ENCODE peak calls at places on chromosome 9, in four cellular contexts. H is K562, U is GM12878, Q is H1. Z is an unnamed sample.

GRCh38 chr9:116495725-116496124 is 191.4 kb upstream of the TRIM32 start:
- DNase-seq in H (no peak), U (no peak), Q (no peak), Z (no peak)

GRCh38 chr9:129641751-129642585 is at the start of gene ASB6:
- DNase-seq in U (peak), Q (peak), H (peak), Z (peak)

GRCh38 chr9:93225417-93225816 is 41.5 kb downstream of the WNK2 start:
- DNase-seq in H (no peak), U (no peak), Q (no peak), Z (no peak)

GRCh38 chr9:121373401-121373769 is 3.3 kb upstream of the STOM start:
- DNase-seq in U (no peak), H (no peak), Q (no peak), Z (no peak)

GRCh38 chr9:2157277-2158105 is 142.3 kb downstream of the SMARCA2 start:
- DNase-seq in H (no peak), U (no peak), Q (no peak), Z (no peak)

GRCh38 chr9:116555102-116555501 is 132.0 kb upstream of the TRIM32 start:
- DNase-seq in U (no peak), H (no peak), Q (no peak), Z (no peak)

GRCh38 chr9:109010676-109011655 is 2.3 kb downstream of the CTNNAL1 start:
- DNase-seq in H (no peak), U (no peak), Q (no peak), Z (peak)

GRCh38 chr9:124124729-124125589 is 113.4 kb downstream of the LHX2 start:
- DNase-seq in U (no peak), H (no peak), Q (no peak), Z (no peak)

GRCh38 chr9:6656901-6657300 is 11.4 kb upstream of the GLDC start:
- DNase-seq in Q (no peak), H (no peak), U (no peak), Z (no peak)

GRCh38 chr9:10146517-10147331 is 466.1 kb downstream of the PTPRD start:
- DNase-seq in Q (no peak), H (no peak), U (no peak), Z (peak)

GRCh38 chr9:92414566-92414965 is 9.7 kb downstream of the OMD start:
- DNase-seq in Q (no peak), U (no peak), H (no peak), Z (no peak)

GRCh38 chr9:128389395-128390149 is 18.4 kb downstream of the URM1 start:
- DNase-seq in H (no peak), Q (no peak), U (no peak), Z (no peak)

GRCh38 chr9:91176426-91176825 is 185.3 kb downstream of the AUH start:
- DNase-seq in H (no peak), U (no peak), Q (no peak), Z (no peak)

GRCh38 chr9:98097836-98098235 is 21.2 kb downstream of the TRIM14 start:
- DNase-seq in Q (no peak), U (no peak), H (no peak), Z (no peak)

GRCh38 chr9:137959641-137960411 is 82.2 kb downstream of the CACNA1B start:
- DNase-seq in Q (peak), H (no peak), U (no peak), Z (no peak)

GRCh38 chr9:91833878-91834255 is 116.2 kb downstream of the ROR2 start:
- DNase-seq in Q (no peak), U (no peak), H (no peak), Z (no peak)

GRCh38 chr9:13971910-13972655 is 341.9 kb downstream of the NFIB start:
- DNase-seq in U (no peak), Q (no peak), H (no peak), Z (no peak)

GRCh38 chr9:88291853-88292252 is 96.4 kb upstream of the SPIN1 start:
- DNase-seq in U (no peak), Q (no peak), H (peak), Z (no peak)

GRCh38 chr9:106828965-106829364 is 34.0 kb upstream of the ZNF462 start:
- DNase-seq in U (no peak), Q (no peak), H (no peak), Z (no peak)

GRCh38 chr9:111798786-111799185 is 4.0 kb upstream of the SHOC1 start:
- DNase-seq in H (no peak), U (no peak), Q (no peak), Z (no peak)

GRCh38 chr9:121261107-121261460 is 6.9 kb upstream of the GSN start:
- DNase-seq in Q (no peak), H (no peak), U (no peak), Z (no peak)

GRCh38 chr9:696332-697090 is 145.0 kb upstream of the DMRT1 start:
- DNase-seq in Q (no peak), U (no peak), H (no peak), Z (peak)

GRCh38 chr9:129861447-129861827 is 26.2 kb downstream of the USP20 start:
- DNase-seq in Q (no peak), H (no peak), U (no peak), Z (no peak)

GRCh38 chr9:121225240-121225639 is 23.6 kb upstream of the RAB14 start:
- DNase-seq in H (no peak), Q (no peak), U (no peak), Z (no peak)

GRCh38 chr9:110579763-110580255 is 268 bp upstream of the SVEP1 start:
- DNase-seq in U (no peak), H (no peak), Q (no peak), Z (no peak)

GRCh38 chr9:95341262-95342011 is 23.9 kb upstream of the FANCC start:
- DNase-seq in U (no peak), H (no peak), Q (no peak), Z (no peak)

GRCh38 chr9:31119882-31120481 is 1264.5 kb upstream of the ACO1 start:
- DNase-seq in H (no peak), Q (no peak), U (no peak), Z (peak)

GRCh38 chr9:85108229-85108628 is 438.7 kb downstream of the NTRK2 start:
- DNase-seq in Q (no peak), H (no peak), U (no peak), Z (no peak)

GRCh38 chr9:26687421-26687820 is 205.2 kb downstream of the CAAP1 start:
- DNase-seq in H (no peak), U (no peak), Q (no peak), Z (no peak)

GRCh38 chr9:76531231-76531775 is 72.3 kb downstream of the GCNT1 start:
- DNase-seq in Q (no peak), H (no peak), U (no peak), Z (no peak)

GRCh38 chr9:2023042-2023441 is 7.9 kb downstream of the SMARCA2 start:
- DNase-seq in H (no peak), Q (no peak), U (no peak), Z (no peak)

GRCh38 chr9:69190866-69191672 is 17.0 kb downstream of the TJP2 start:
- DNase-seq in Q (peak), H (no peak), U (no peak), Z (no peak)

GRCh38 chr9:87479801-87480201 is 17.9 kb upstream of the DAPK1 start:
- DNase-seq in Q (no peak), U (peak), H (peak), Z (peak)

GRCh38 chr9:104074876-104075275 is 19.2 kb upstream of the SMC2 start:
- DNase-seq in H (no peak), Q (no peak), U (no peak), Z (peak)

GRCh38 chr9:94805585-94805984 is 79.1 kb downstream of the AOPEP start:
- DNase-seq in U (peak), Q (no peak), H (no peak), Z (no peak)

GRCh38 chr9:69376651-69377050 is 51.6 kb downstream of the ENTREP1 start:
- DNase-seq in U (no peak), Q (no peak), H (no peak), Z (no peak)

GRCh38 chr9:106846847-106847246 is 16.1 kb upstream of the ZNF462 start:
- DNase-seq in Q (no peak), H (no peak), U (no peak), Z (no peak)

GRCh38 chr9:93869863-93870262 is 85.3 kb downstream of the BARX1 start:
- DNase-seq in U (no peak), H (no peak), Q (no peak), Z (no peak)

GRCh38 chr9:136049451-136050265 is 45.4 kb downstream of the NACC2 start:
- DNase-seq in H (no peak), Q (no peak), U (no peak), Z (no peak)

DNA sequence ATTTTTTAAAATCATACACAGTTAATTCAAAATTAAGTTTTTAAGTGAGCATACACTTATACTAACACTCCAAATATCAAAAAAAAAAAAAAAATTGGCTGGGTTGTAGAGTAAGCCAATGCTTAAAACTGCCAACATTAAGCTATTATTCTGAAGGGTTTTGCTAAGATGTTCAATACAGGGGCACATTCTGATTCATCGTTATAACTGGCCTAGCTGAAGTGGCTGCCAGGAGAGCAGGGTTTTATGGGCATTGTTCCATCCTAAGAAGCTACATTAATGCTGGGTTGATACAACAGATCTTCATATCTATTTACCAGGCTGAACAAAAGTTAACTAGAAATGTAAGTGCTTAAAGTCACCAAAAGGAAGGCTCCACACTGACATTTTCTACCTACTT is 13.4 kb downstream of the ELAVL2 start:
- DNase-seq in Q (no peak), H (no peak), U (no peak), Z (no peak)
- TF ChIP-seq CBX5 in Q (no peak), H (no peak), U (no peak), Z (no peak)

GRCh38 chr9:107894572-107895261 is 405.1 kb upstream of the KLF4 start:
- DNase-seq in U (no peak), Q (no peak), H (no peak), Z (no peak)
- TF ChIP-seq CBX5 in U (no peak), Q (no peak), H (no peak), Z (no peak)

DNA sequence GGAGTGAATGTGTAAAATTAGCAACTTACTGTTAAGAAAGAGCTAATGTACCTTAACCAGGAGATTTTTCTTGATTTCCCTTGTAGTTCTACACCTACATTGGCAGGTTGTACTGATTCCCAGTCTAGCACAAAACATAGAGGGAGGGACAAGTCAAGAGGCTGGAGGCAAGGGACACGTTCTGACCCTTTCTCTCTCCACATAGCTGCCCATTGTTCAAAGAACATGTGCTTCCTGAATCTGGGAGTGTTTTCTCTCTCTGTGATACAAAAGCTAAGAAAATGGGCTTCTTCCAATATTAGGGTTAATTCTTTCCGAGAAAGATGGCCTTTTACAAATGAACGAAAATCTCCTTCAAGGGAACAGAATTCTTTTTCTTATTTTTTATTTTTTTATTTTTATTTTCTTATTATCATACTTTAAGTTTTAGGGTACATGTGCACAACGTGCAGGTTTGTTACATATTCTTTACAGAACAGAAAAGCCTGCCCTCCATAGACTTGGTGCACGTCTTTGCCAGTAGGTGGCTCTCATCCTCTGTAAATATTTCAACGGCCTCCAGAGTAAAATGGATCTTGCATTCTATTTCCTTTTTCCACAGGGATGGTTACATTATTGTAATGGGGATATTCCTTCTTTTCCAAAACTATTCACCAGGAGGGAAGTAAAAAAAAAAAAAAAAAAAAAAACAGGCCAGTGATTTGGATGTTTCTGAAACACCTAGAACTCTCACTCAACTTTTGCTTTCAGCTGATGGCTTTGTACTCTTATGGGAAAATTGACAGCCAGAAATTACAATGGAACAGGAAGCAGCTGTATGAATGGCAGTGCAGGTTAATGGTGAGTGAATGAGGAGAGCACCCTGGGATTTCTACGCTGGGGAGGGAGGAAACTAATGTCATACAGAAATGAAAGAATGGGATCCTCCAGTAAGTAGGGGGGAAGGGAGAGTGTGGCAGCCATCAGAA is 13.1 kb upstream of the IFNA5 start:
- DNase-seq in H (no peak), U (no peak), Q (no peak), Z (peak)
- TF ChIP-seq CBX5 in H (no peak), U (no peak), Q (no peak), Z (no peak)

DNA sequence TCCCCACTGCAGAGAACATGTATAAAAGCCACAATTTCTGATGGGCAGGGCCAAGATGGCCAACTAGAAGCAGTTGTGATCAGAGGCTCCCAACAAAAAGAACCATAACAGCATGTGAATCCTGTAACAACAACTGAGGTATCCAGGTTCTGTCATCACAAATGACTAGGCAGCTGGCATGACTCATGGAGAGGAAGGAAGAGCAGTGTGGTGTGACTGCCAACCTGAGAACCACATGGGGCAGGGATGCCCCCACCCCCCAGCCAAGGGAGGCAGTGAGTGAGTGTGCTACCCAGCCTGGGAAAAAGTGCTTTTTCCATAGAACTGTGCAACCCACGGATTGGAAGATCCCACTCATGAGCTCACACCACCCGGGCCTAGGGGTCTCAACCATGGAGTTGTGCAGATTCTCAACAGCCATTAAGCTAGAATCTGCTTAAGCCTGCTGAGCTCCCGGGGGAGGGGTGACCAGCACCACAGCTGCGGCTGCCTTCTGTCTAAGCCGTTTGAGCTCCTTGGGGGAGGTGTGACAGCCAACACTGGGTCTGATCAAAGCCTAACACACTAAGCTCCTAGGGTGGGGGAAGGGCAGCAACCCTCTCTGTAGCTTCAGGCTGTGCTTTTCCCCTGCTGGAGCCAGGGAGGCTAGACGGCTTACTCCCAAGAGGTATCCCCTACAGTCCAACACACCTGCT is 80.1 kb upstream of the DMAC1 start:
- DNase-seq in Q (peak), H (no peak), U (no peak), Z (no peak)
- TF ChIP-seq CBX5 in Q (no peak), H (no peak), U (no peak), Z (no peak)

GRCh38 chr9:3879731-3880493 is 354.1 kb upstream of the RFX3 start:
- DNase-seq in H (no peak), Q (no peak), U (no peak), Z (no peak)
- TF ChIP-seq CBX5 in H (no peak), Q (no peak), U (no peak), Z (no peak)

DNA sequence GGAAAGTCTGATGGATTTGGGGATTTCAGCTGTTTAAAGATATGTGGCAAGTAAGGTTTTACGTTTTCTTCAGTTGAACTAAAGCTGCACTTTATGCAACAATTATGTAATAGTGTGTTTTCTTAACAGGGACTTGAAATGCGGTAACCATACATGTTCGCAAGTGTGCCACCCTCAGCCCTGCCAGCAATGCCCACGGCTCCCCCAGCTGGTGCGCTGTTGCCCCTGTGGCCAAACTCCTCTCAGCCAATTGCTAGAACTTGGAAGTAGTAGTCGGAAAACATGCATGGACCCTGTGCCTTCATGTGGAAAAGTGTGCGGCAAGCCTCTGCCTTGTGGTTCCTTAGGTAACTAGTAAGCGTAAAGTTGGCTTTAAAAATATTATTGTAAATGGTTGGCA is 28.5 kb downstream of the NFX1 start:
- DNase-seq in Q (no peak), U (no peak), H (no peak), Z (no peak)
- TF ChIP-seq CBX5 in Q (no peak), U (no peak), H (no peak), Z (no peak)

GRCh38 chr9:134944351-134944802 is 26.7 kb upstream of the FCN1 start:
- DNase-seq in Q (no peak), U (no peak), H (no peak), Z (no peak)
- TF ChIP-seq CBX5 in Q (no peak), U (no peak), H (no peak), Z (no peak)